ENCODE peak calls at places on chromosome 5, in nine cellular contexts. V is cardiac fibroblast, O is foreskin fibroblast, Z is SK-N-SH, J is choroid plexus epithelial cell, E is mesothelial cell of epicardium, P is GM12865, W is WERI-Rb-1, Y is H9. K is an unnamed sample.

GRCh38 chr5:149931992-149932436 is 12.6 kb downstream of the PDE6A start:
- DNase-seq in O (no peak), W (no peak), P (no peak), V (no peak), Z (peak; percentile 20), Y (no peak), J (no peak), E (no peak), K (no peak)

GRCh38 chr5:37490411-37490810 is 111.3 kb downstream of the WDR70 start:
- DNase-seq in O (no peak), Z (peak; percentile 19), Y (no peak), V (no peak), E (no peak), W (no peak), J (no peak), P (no peak), K (no peak)

GRCh38 chr5:161311141-161311708 is 235.3 kb downstream of the GABRB2 start:
- DNase-seq in Z (no peak), E (no peak), O (no peak), J (no peak), V (no peak), Y (no peak), P (peak; percentile 86), W (no peak), K (no peak)

GRCh38 chr5:9533096-9533495 is 12.8 kb downstream of the SEMA5A start:
- DNase-seq in W (no peak), O (no peak), E (no peak), V (peak; percentile 46), P (no peak), J (peak; percentile 70), Z (no peak), Y (no peak), K (no peak)

GRCh38 chr5:55914971-55915370 is 63.8 kb downstream of the IL31RA start:
- DNase-seq in J (no peak), W (no peak), V (no peak), O (no peak), Y (no peak), P (no peak), Z (no peak), E (no peak), K (no peak)

GRCh38 chr5:98994636-98995035 is 65.8 kb upstream of the CHD1 start:
- DNase-seq in V (no peak), O (no peak), W (no peak), Z (no peak), J (no peak), E (no peak), P (no peak), Y (no peak), K (peak; percentile 50)

GRCh38 chr5:135348920-135349319 is 50.1 kb downstream of the MACROH2A1 start:
- DNase-seq in J (no peak), P (no peak), Y (no peak), E (no peak), V (no peak), W (no peak), Z (no peak), O (no peak), K (no peak)

GRCh38 chr5:1435369-1435768 is 9.9 kb downstream of the SLC6A3 start:
- DNase-seq in V (no peak), J (no peak), Z (no peak), P (no peak), W (peak; percentile 4), O (no peak), Y (no peak), E (no peak), K (peak; percentile 22)

GRCh38 chr5:447501-447900 is 4.5 kb downstream of the EXOC3 start:
- DNase-seq in P (no peak), J (no peak), V (no peak), E (no peak), Z (no peak), W (no peak), Y (peak; percentile 17), O (no peak), K (peak; percentile 33)

DNA sequence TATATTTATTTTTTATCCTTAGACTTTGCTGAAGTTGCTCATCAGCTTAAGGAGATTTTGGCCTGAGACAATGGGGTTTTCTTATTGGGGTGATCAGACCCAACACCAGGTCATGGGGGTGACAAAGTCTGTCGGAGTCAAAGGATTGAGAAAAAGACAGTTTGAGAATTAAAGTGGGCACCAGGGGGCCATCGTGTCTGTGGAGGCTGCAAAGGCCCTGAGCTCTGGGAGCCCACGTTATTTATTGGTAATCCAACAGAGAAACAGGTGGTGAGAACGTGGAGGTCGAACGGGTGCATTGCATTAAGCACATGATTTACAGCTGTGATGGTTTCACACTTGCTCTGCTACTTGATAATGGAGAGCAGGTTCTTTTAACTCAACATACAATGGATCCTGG is 102.5 kb upstream of the CDH10 start:
- DNase-seq in W (peak; percentile 62), O (no peak), Z (no peak), J (no peak), V (no peak), E (no peak), Y (no peak), P (no peak), K (no peak)
- TF ChIP-seq CTCF in W (peak; percentile 14), O (no peak), Z (peak; percentile 34), J (no peak), V (no peak), E (no peak), Y (no peak), P (no peak), K (no peak)

GRCh38 chr5:10857333-10857723 is 96.3 kb upstream of the DAP start:
- DNase-seq in W (peak; percentile 34), P (no peak), Y (peak; percentile 39), J (no peak), V (no peak), E (no peak), Z (no peak), O (no peak), K (no peak)
- TF ChIP-seq CTCF in W (no peak), P (no peak), Y (no peak), J (no peak), V (no peak), E (peak; percentile 53), Z (no peak), O (no peak), K (no peak)

GRCh38 chr5:111859031-111859430 is 102.0 kb upstream of the NREP start:
- DNase-seq in O (no peak), P (no peak), Z (no peak), E (no peak), Y (no peak), J (peak; percentile 82), V (peak; percentile 73), W (no peak), K (no peak)

GRCh38 chr5:111859533-111860270 is 102.7 kb upstream of the NREP start:
- DNase-seq in Z (no peak), Y (no peak), J (peak; percentile 96), W (no peak), V (peak; percentile 97), O (peak; percentile 68), E (no peak), P (no peak), K (no peak)

GRCh38 chr5:111857067-111857466 is 100.1 kb upstream of the NREP start:
- DNase-seq in P (no peak), V (no peak), J (no peak), Z (no peak), Y (no peak), E (no peak), O (no peak), W (no peak), K (no peak)

GRCh38 chr5:111855356-111855755 is 98.4 kb upstream of the NREP start:
- DNase-seq in V (no peak), P (no peak), Z (no peak), W (no peak), O (no peak), E (no peak), Y (no peak), J (no peak), K (no peak)

DNA sequence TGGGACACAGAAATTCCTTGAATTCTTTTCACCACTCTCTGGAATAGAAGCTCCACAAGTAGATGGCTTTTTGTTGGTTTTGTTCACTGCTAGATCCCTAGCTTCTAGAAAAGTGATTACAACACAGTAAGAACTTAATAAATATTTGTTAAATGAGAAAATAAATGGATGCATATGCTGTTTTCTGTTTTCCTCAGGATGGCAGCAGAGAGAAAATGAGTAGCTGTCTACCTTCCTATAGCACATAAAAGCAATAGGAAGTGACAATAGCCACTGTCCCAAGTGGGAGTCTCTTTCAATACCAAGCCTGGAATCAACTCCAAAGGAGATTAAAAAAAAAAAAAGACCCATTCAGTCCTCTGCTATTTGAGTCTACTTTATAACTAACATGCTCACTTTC is 100.6 kb upstream of the NREP start:
- DNase-seq in Y (no peak), V (peak; percentile 32), Z (no peak), O (no peak), J (peak; percentile 37), E (no peak), P (no peak), W (no peak), K (no peak)
- TF ChIP-seq CTCF in Y (no peak), V (peak; percentile 24), Z (peak; percentile 18), O (no peak), J (peak; percentile 29), E (no peak), P (no peak), W (no peak), K (no peak)

DNA sequence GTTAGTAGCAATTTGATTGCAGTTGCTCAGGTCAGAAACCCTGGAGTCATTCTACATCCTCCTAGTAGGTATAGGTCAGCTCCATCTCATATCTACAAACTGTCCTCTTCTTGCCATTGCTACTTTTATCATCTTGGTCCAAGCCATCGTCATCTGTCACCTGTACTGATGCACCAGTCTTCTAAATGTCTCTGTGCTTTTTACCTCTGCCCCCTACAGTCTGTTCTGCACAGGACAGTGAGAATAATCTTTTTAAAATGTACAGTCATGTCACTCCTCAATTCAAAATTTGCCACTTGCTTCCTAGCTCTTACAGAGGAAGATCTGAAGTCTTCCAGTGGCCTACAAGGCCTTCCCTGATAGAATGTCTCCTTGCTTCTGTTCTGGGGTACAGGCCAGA is 6.8 kb downstream of the NNT start:
- DNase-seq in O (no peak), Z (no peak), P (peak; percentile 58), J (peak; percentile 25), W (no peak), E (no peak), Y (no peak), V (no peak), K (no peak)
- TF ChIP-seq CTCF in O (peak; percentile 16), Z (peak; percentile 26), P (peak; percentile 43), J (peak; percentile 56), W (peak; percentile 31), E (no peak), Y (peak; percentile 32), V (peak; percentile 39), K (no peak)